ENCODE peak calls at places on chromosomes 3 and 15, in seven cellular contexts. Z is AG04450, N is left ventricle myocardium superior, T is globus pallidus, E is thoracic aorta, Q is NCI-H82, I is tibial artery. A is an unnamed sample.

GRCh38 chr3:138594150-138594934 is at the start of gene CEP70:
- DNase-seq in Q (no peak), Z (peak), I (peak), N (peak), T (peak), E (peak), A (peak)

GRCh38 chr3:37031115-37031682 is 37.9 kb downstream of the MLH1 start:
- DNase-seq in I (no peak), E (no peak), N (no peak), Z (no peak), Q (no peak), T (no peak), A (no peak)

GRCh38 chr15:61459785-61460707 is 230.9 kb upstream of the RORA start:
- DNase-seq in N (no peak), I (no peak), Q (peak), E (no peak), Z (no peak), T (no peak), A (no peak)

GRCh38 chr15:40792394-40792793 is 14.5 kb upstream of the ZFYVE19 start:
- DNase-seq in Q (no peak), Z (no peak), E (no peak), I (no peak), T (no peak), N (no peak), A (no peak)

GRCh38 chr3:171458056-171458856 is 1.9 kb downstream of the TNIK start:
- DNase-seq in N (peak), I (no peak), E (no peak), T (no peak), Z (no peak), Q (no peak), A (peak)

GRCh38 chr15:39784125-39784524 is 1.5 kb upstream of the FSIP1 start:
- DNase-seq in Q (no peak), Z (no peak), T (no peak), N (no peak), E (no peak), I (no peak), A (no peak)

GRCh38 chr3:36911990-36912804 is 32.7 kb downstream of the TRANK1 start:
- DNase-seq in Q (peak), E (no peak), Z (peak), I (no peak), N (no peak), T (no peak), A (peak)

GRCh38 chr3:90184861-90185260 is 1077.4 kb downstream of the EPHA3 start:
- DNase-seq in E (no peak), Z (no peak), N (no peak), Q (no peak), I (no peak), T (no peak), A (peak)

GRCh38 chr3:48428088-48428862 is 1.6 kb downstream of the PLXNB1 start:
- DNase-seq in N (peak), I (no peak), Z (no peak), Q (peak), T (peak), E (no peak), A (peak)

GRCh38 chr3:52277972-52278509 is 408 bp downstream of the WDR82 start:
- DNase-seq in T (peak), I (peak), N (no peak), Z (no peak), Q (peak), E (no peak), A (peak)

GRCh38 chr15:91469627-91470567 is 369.8 kb downstream of the SV2B start:
- DNase-seq in N (no peak), T (no peak), E (no peak), Q (no peak), Z (no peak), I (no peak), A (no peak)

GRCh38 chr15:35307676-35308075 is 222.6 kb upstream of the NANOGP8 start:
- DNase-seq in Z (no peak), Q (no peak), E (no peak), T (no peak), I (no peak), N (no peak), A (no peak)

GRCh38 chr15:60936186-60936585 is 292.9 kb downstream of the RORA start:
- DNase-seq in E (no peak), Q (no peak), T (no peak), N (no peak), Z (no peak), I (no peak), A (no peak)

GRCh38 chr3:9214599-9214998 is 34.8 kb downstream of the SRGAP3 start:
- DNase-seq in I (no peak), Q (no peak), Z (no peak), T (no peak), E (no peak), N (no peak), A (peak)

GRCh38 chr3:120678984-120679383 is 3.1 kb downstream of the HGD start:
- DNase-seq in T (no peak), E (no peak), I (no peak), Z (no peak), Q (peak), N (no peak), A (no peak)

GRCh38 chr3:155370198-155370597 is 76.7 kb upstream of the STRIT1 start:
- DNase-seq in N (peak), T (peak), E (no peak), Q (no peak), I (peak), Z (no peak), A (no peak)

GRCh38 chr3:31789429-31789828 is 191.6 kb downstream of the OSBPL10 start:
- DNase-seq in I (no peak), Q (no peak), E (no peak), N (no peak), T (no peak), Z (no peak), A (no peak)

GRCh38 chr3:10986592-10986991 is 6.0 kb upstream of the SLC6A1 start:
- DNase-seq in T (no peak), Q (no peak), I (no peak), N (peak), Z (no peak), E (no peak), A (no peak)

GRCh38 chr3:117666827-117667226 is 957.2 kb downstream of the TUSC7 start:
- DNase-seq in Z (no peak), E (no peak), I (no peak), N (no peak), T (no peak), Q (peak), A (no peak)

GRCh38 chr3:175397407-175397806 is 538.3 kb downstream of the NAALADL2 start:
- DNase-seq in Z (no peak), N (no peak), E (no peak), Q (no peak), T (no peak), I (no peak), A (no peak)

GRCh38 chr3:183762304-183762703 is 63.1 kb downstream of the MAP6D1 start:
- DNase-seq in T (no peak), N (no peak), Q (no peak), I (no peak), E (no peak), Z (no peak), A (no peak)

GRCh38 chr15:90427185-90427584 is 39.1 kb downstream of the IQGAP1 start:
- DNase-seq in N (no peak), T (no peak), Z (no peak), E (no peak), Q (no peak), I (no peak), A (no peak)

GRCh38 chr15:48695088-48695834 is 49.8 kb upstream of the FBN1 start:
- DNase-seq in Q (no peak), E (no peak), Z (peak), N (no peak), T (no peak), I (no peak), A (peak)

GRCh38 chr3:87182023-87182422 is 45.1 kb upstream of the CHMP2B start:
- DNase-seq in Z (no peak), T (no peak), I (no peak), Q (no peak), N (no peak), E (no peak), A (no peak)

GRCh38 chr15:68833734-68834334 is 13.1 kb upstream of the ANP32A start:
- DNase-seq in E (no peak), Z (no peak), T (no peak), I (no peak), N (no peak), Q (peak), A (no peak)

GRCh38 chr3:129230311-129231019 is 18.9 kb upstream of the COPG1 start:
- DNase-seq in T (peak), I (peak), Z (no peak), Q (no peak), E (no peak), N (no peak), A (peak)

GRCh38 chr3:50542177-50543034 is 25.1 kb downstream of the C3orf18 start:
- DNase-seq in N (peak), Z (peak), T (peak), I (peak), Q (peak), E (no peak), A (peak)

GRCh38 chr3:116188231-116188785 is 257.0 kb downstream of the LSAMP start:
- DNase-seq in I (no peak), E (no peak), Z (no peak), T (no peak), N (no peak), Q (no peak), A (no peak)

GRCh38 chr3:72950801-72951200 is 45.8 kb upstream of the PPP4R2 start:
- DNase-seq in T (peak), Q (no peak), I (no peak), Z (no peak), E (no peak), N (no peak), A (no peak)

GRCh38 chr3:193730498-193730897 is 137.5 kb downstream of the OPA1 start:
- DNase-seq in N (no peak), E (no peak), I (no peak), Z (no peak), T (no peak), Q (no peak), A (no peak)

GRCh38 chr3:127914584-127914983 is 448 bp upstream of the KBTBD12 start:
- DNase-seq in I (no peak), Q (no peak), Z (no peak), E (no peak), N (no peak), T (no peak), A (no peak)

GRCh38 chr3:131072099-131072559 is 45.5 kb downstream of the NEK11 start:
- DNase-seq in Q (no peak), E (no peak), T (no peak), N (no peak), I (no peak), Z (no peak), A (no peak)

GRCh38 chr3:160092760-160093159 is 104.1 kb downstream of the IL12A start:
- DNase-seq in Z (no peak), N (no peak), E (no peak), Q (no peak), T (no peak), I (no peak), A (no peak)

GRCh38 chr3:112497897-112498548 is 1.2 kb downstream of the BTLA start:
- DNase-seq in I (no peak), Z (no peak), Q (no peak), E (no peak), T (no peak), N (no peak), A (no peak)

GRCh38 chr3:153752405-153753027 is 368.7 kb upstream of the ARHGEF26 start:
- DNase-seq in E (no peak), I (no peak), N (no peak), Z (no peak), T (no peak), Q (no peak), A (no peak)

A was measured in Caki2.